ENCODE peak calls at places on chromosomes 7 and 10, in six cellular contexts. T is A549, C is stomach, W is hepatocyte, L is pancreas, D is breast epithelium. V is an unnamed sample.

GRCh38 chr10:79452174-79452611 is 6.8 kb upstream of the ZCCHC24 start:
- DNase-seq in D (no peak), W (peak), L (no peak), T (no peak), C (no peak), V (no peak)

GRCh38 chr10:127155221-127155620 is 41.2 kb downstream of the INSYN2A start:
- DNase-seq in W (no peak), T (no peak), D (no peak), C (no peak), L (no peak), V (no peak)

GRCh38 chr10:93380043-93380565 is 102.0 kb downstream of the MYOF start:
- DNase-seq in D (no peak), W (no peak), T (no peak), C (no peak), L (no peak), V (no peak)

GRCh38 chr10:78916227-78916626 is 152.5 kb upstream of the ZMIZ1 start:
- DNase-seq in C (no peak), W (no peak), L (no peak), D (no peak), T (no peak), V (no peak)

GRCh38 chr7:79982151-79982770 is 152.4 kb upstream of the GNAI1 start:
- DNase-seq in C (no peak), L (no peak), D (no peak), W (no peak), T (no peak), V (no peak)

GRCh38 chr7:102063736-102064135 is 222.9 kb upstream of the SH2B2 start:
- DNase-seq in D (peak), W (peak), T (peak), L (no peak), C (peak), V (peak)

GRCh38 chr10:110664483-110665420 is 20.6 kb downstream of the RBM20 start:
- DNase-seq in D (no peak), T (no peak), W (peak), L (no peak), C (no peak), V (no peak)

GRCh38 chr10:122237326-122237725 is 33.8 kb upstream of the BTBD16 start:
- DNase-seq in T (no peak), D (no peak), L (no peak), C (no peak), W (no peak), V (no peak)

GRCh38 chr10:72065439-72066025 is 22.8 kb downstream of the SPOCK2 start:
- DNase-seq in C (no peak), W (no peak), T (no peak), D (no peak), L (no peak), V (no peak)

GRCh38 chr7:141722529-141722928 is 14.4 kb downstream of the WEE2 start:
- DNase-seq in C (no peak), L (no peak), T (no peak), D (no peak), W (no peak), V (no peak)

GRCh38 chr7:155813791-155814568 is 1.7 kb upstream of the SHH start:
- DNase-seq in W (no peak), D (no peak), C (no peak), T (no peak), L (no peak), V (no peak)

GRCh38 chr10:7606977-7607404 is 59.8 kb downstream of the ITIH5 start:
- DNase-seq in T (no peak), L (no peak), W (peak), D (no peak), C (no peak), V (peak)

GRCh38 chr7:132145063-132145462 is 431.2 kb downstream of the PLXNA4 start:
- DNase-seq in T (no peak), W (no peak), L (no peak), D (no peak), C (no peak), V (no peak)

GRCh38 chr7:121126801-121127534 is 138.5 kb downstream of the CPED1 start:
- DNase-seq in C (no peak), W (no peak), T (no peak), D (no peak), L (no peak), V (no peak)

GRCh38 chr7:127848241-127848640 is 183.0 kb downstream of the LRRC4 start:
- DNase-seq in W (no peak), T (no peak), D (no peak), C (no peak), L (no peak), V (no peak)

GRCh38 chr7:108805808-108806397 is 236.2 kb downstream of the DNAJB9 start:
- DNase-seq in T (peak), D (no peak), C (no peak), W (peak), L (no peak), V (no peak)

GRCh38 chr7:25012254-25012653 is 32.3 kb upstream of the OSBPL3 start:
- DNase-seq in T (no peak), L (no peak), W (no peak), D (no peak), C (no peak), V (no peak)

GRCh38 chr7:40747856-40748255 is 613.1 kb downstream of the SUGCT start:
- DNase-seq in C (no peak), T (no peak), D (no peak), L (no peak), W (no peak), V (no peak)

GRCh38 chr10:122939819-122940543 is 14.0 kb downstream of the C10orf88 start:
- DNase-seq in W (no peak), C (no peak), D (no peak), L (no peak), T (no peak), V (no peak)

GRCh38 chr10:70137135-70137534 is 4.5 kb upstream of the AIFM2 start:
- DNase-seq in W (no peak), D (no peak), T (no peak), L (no peak), C (peak), V (no peak)

GRCh38 chr10:50470345-50470744 is 153.4 kb downstream of the SGMS1 start:
- DNase-seq in C (no peak), L (no peak), D (no peak), T (no peak), W (no peak), V (no peak)

GRCh38 chr7:2444476-2444875 is 31.7 kb downstream of the GRIFIN start:
- DNase-seq in C (no peak), D (no peak), L (no peak), W (no peak), T (no peak), V (no peak)

GRCh38 chr7:38592737-38593136 is 38.4 kb downstream of the AMPH start:
- DNase-seq in C (no peak), L (no peak), T (no peak), D (no peak), W (no peak), V (no peak)

GRCh38 chr7:35004531-35005096 is 32.7 kb downstream of the DPY19L1 start:
- DNase-seq in T (peak), L (no peak), W (no peak), D (no peak), C (no peak), V (no peak)

GRCh38 chr7:16040381-16040780 is 353.9 kb upstream of the MEOX2 start:
- DNase-seq in L (no peak), D (no peak), C (no peak), W (no peak), T (no peak), V (no peak)

GRCh38 chr7:105815580-105815979 is 60.8 kb downstream of the ATXN7L1 start:
- DNase-seq in C (no peak), D (no peak), L (no peak), T (no peak), W (no peak), V (no peak)

GRCh38 chr7:70520604-70521003 is 611.3 kb upstream of the GALNT17 start:
- DNase-seq in C (no peak), T (peak), L (no peak), D (no peak), W (no peak), V (no peak)

GRCh38 chr10:95394161-95394880 is 103.5 kb upstream of the PDLIM1 start:
- DNase-seq in C (no peak), L (no peak), W (no peak), T (peak), D (no peak), V (no peak)

GRCh38 chr7:50706469-50706937 is 76.2 kb downstream of the GRB10 start:
- DNase-seq in W (no peak), C (no peak), D (no peak), L (no peak), T (no peak), V (no peak)

GRCh38 chr7:134873253-134873652 is 93.8 kb downstream of the CALD1 start:
- DNase-seq in W (no peak), C (no peak), D (no peak), T (no peak), L (no peak), V (no peak)

GRCh38 chr7:151432658-151433521 is 7.1 kb downstream of the CRYGN start:
- DNase-seq in D (no peak), T (peak), L (peak), W (no peak), C (no peak), V (no peak)

GRCh38 chr7:25541064-25541463 is 312.8 kb upstream of the NPVF start:
- DNase-seq in W (no peak), D (no peak), C (no peak), L (no peak), T (no peak), V (no peak)

GRCh38 chr10:101273330-101273729 is 44.1 kb upstream of the LBX1 start:
- DNase-seq in W (no peak), L (no peak), D (no peak), T (no peak), C (no peak), V (no peak)

GRCh38 chr10:75926763-75927162 is 495.3 kb downstream of the LRMDA start:
- DNase-seq in D (no peak), T (no peak), W (no peak), L (no peak), C (peak), V (no peak)
- H3K4me3 ChIP-seq in D (no peak), T (no peak), W (no peak), L (no peak), C (no peak), V (no peak)

DNA sequence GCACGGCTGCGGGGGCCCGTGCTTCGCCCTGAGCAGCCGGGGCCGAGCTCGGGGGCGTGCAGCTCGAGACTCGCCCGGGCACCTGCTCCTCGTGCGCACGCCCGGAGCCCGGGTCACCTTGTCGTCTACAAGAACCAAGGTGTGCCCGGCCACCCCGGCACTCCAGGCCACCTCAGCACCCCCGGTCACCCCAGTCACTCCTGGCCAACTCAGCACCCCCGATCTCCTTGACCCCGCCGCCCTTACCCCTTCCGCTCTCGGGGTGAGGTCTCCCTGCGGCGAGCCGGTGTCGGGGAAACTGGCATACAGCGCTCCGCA is 268 bp upstream of the IGFBP3 start:
- DNase-seq in T (no peak), C (no peak), L (peak), D (no peak), W (no peak), V (no peak)
- H3K4me3 ChIP-seq in T (peak), C (peak), L (peak), D (peak), W (peak), V (no peak)

GRCh38 chr7:7422641-7423040 is 113.0 kb downstream of the COL28A1 start:
- DNase-seq in T (no peak), D (no peak), C (no peak), W (no peak), L (no peak), V (no peak)

GRCh38 chr7:7421850-7422249 is 113.8 kb downstream of the COL28A1 start:
- DNase-seq in D (no peak), L (no peak), T (no peak), W (no peak), C (no peak), V (no peak)

GRCh38 chr7:7425321-7425720 is 110.4 kb downstream of the COL28A1 start:
- DNase-seq in C (no peak), W (no peak), D (no peak), T (no peak), L (no peak), V (no peak)

GRCh38 chr7:7426686-7427085 is 109.0 kb downstream of the COL28A1 start:
- DNase-seq in D (no peak), C (no peak), T (no peak), L (no peak), W (no peak), V (no peak)

DNA sequence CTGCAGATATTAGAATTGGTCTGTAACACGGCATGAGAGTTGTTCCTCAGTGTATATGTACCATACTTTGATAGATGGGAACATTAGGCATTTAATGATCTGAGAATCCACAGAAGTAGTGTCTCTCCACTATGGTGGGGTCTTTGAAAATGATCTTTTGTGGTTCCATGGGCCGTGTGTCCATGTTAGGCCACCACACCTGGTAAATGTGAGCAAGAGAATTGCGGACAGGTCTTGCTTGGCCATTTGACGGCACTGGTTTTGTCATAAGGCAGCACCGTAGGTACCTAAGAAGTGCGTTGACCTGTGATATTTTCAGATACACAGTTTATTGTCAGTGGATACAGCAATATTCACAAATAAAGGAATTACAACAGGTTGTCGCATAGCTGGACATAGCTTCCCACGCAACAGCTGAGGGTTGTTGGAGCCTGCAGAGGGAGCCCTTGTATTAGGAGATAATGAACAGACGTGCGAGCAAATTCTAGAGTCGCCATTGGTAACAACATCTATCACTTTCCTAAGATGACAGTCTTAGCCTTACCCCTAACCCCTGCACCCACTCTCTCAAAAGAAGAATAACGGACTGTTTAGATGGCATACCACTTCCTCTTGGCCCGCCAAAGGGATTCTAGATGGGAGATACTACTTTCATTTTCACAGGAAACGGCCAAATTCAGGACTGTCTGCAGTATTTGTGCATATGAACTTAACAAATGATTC is 111.4 kb downstream of the COL28A1 start:
- DNase-seq in C (peak), W (peak), T (peak), L (peak), D (no peak), V (peak)
- H3K4me3 ChIP-seq in C (peak), W (no peak), T (peak), L (no peak), D (peak), V (peak)

DNA sequence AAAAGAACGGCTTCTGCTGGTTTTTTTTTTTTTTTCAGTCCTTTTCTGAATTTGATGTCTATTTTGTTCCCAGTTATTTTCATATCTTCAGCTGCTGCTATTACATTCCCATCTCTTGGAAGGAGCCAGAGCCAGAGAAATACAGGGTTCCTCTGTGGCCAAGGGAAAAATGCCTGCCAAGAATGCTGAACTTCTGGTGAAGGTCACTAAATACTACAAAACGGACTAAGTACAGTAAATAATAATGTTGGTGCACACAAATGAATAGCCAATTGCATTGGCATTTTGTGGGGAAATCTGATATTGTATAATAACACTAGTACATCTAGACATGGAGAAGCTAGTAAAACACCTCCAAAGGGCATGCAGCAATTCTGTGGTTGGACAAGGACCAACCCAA is 56.3 kb upstream of the ZEB1 start:
- DNase-seq in L (no peak), D (no peak), T (no peak), C (no peak), W (no peak), V (no peak)
- H3K4me3 ChIP-seq in L (no peak), D (no peak), T (no peak), C (no peak), W (no peak), V (no peak)

V was measured in lower leg skin.